ENCODE peak calls at places on chromosomes 2 and 18, in five cellular contexts. One of them, this sample, is unnamed.

GRCh38 chr2:234245945-234246344 is 195.4 kb downstream of the SPP2 start:
- DNase-seq in thyroid gland: no peak
- DNase-seq in pancreas: no peak
- DNase-seq in A673: peak
- DNase-seq in heart right ventricle: no peak
- DNase-seq in this sample: peak

GRCh38 chr2:196914867-196915465 is 11.5 kb downstream of the PGAP1 start:
- DNase-seq in thyroid gland: no peak
- DNase-seq in pancreas: no peak
- DNase-seq in A673: no peak
- DNase-seq in heart right ventricle: no peak
- DNase-seq in this sample: no peak

GRCh38 chr18:76234559-76234958 is 260.5 kb downstream of the ZNF516 start:
- DNase-seq in thyroid gland: no peak
- DNase-seq in pancreas: no peak
- DNase-seq in A673: no peak
- DNase-seq in heart right ventricle: no peak
- DNase-seq in this sample: no peak

GRCh38 chr18:3466872-3467271 is 16.9 kb downstream of the TGIF1 start:
- DNase-seq in thyroid gland: no peak
- DNase-seq in pancreas: no peak
- DNase-seq in A673: no peak
- DNase-seq in heart right ventricle: no peak
- DNase-seq in this sample: peak

GRCh38 chr2:177489719-177490301 is 97.2 kb downstream of the AGPS start:
- DNase-seq in thyroid gland: no peak
- DNase-seq in pancreas: no peak
- DNase-seq in A673: peak
- DNase-seq in heart right ventricle: no peak
- DNase-seq in this sample: peak

GRCh38 chr2:236054125-236054524 is 114.1 kb downstream of the GBX2 start:
- DNase-seq in thyroid gland: no peak
- DNase-seq in pancreas: no peak
- DNase-seq in A673: no peak
- DNase-seq in heart right ventricle: no peak
- DNase-seq in this sample: peak

GRCh38 chr2:112243233-112243632 is 11.6 kb downstream of the ZC3H8 start:
- DNase-seq in thyroid gland: no peak
- DNase-seq in pancreas: no peak
- DNase-seq in A673: no peak
- DNase-seq in heart right ventricle: no peak
- DNase-seq in this sample: no peak

GRCh38 chr2:125853626-125854025 is 802.3 kb upstream of the GYPC start:
- DNase-seq in thyroid gland: no peak
- DNase-seq in pancreas: no peak
- DNase-seq in A673: no peak
- DNase-seq in heart right ventricle: no peak
- DNase-seq in this sample: no peak

GRCh38 chr2:218035463-218036100 is 32.8 kb upstream of the TNS1 start:
- DNase-seq in thyroid gland: no peak
- DNase-seq in pancreas: no peak
- DNase-seq in A673: no peak
- DNase-seq in heart right ventricle: no peak
- DNase-seq in this sample: no peak

GRCh38 chr2:151953467-151953866 is 125.2 kb upstream of the ARL5A start:
- DNase-seq in thyroid gland: no peak
- DNase-seq in pancreas: no peak
- DNase-seq in A673: no peak
- DNase-seq in heart right ventricle: no peak
- DNase-seq in this sample: no peak

GRCh38 chr2:170292415-170292814 is 114.5 kb downstream of the MYO3B start:
- DNase-seq in thyroid gland: no peak
- DNase-seq in pancreas: no peak
- DNase-seq in A673: no peak
- DNase-seq in heart right ventricle: no peak
- DNase-seq in this sample: no peak

GRCh38 chr2:75705921-75706320 is 4.8 kb downstream of the GCFC2 start:
- DNase-seq in thyroid gland: no peak
- DNase-seq in pancreas: no peak
- DNase-seq in A673: no peak
- DNase-seq in heart right ventricle: no peak
- DNase-seq in this sample: peak

GRCh38 chr2:98936133-98936916 is at the start of gene CRACDL:
- DNase-seq in thyroid gland: peak
- DNase-seq in pancreas: peak
- DNase-seq in A673: peak
- DNase-seq in heart right ventricle: no peak
- DNase-seq in this sample: peak

GRCh38 chr2:98937906-98938305 is 1.9 kb upstream of the CRACDL start:
- DNase-seq in thyroid gland: peak
- DNase-seq in pancreas: no peak
- DNase-seq in A673: no peak
- DNase-seq in heart right ventricle: no peak
- DNase-seq in this sample: no peak

GRCh38 chr2:98936917-98937351 is 909 bp upstream of the CRACDL start:
- DNase-seq in thyroid gland: no peak
- DNase-seq in pancreas: peak
- DNase-seq in A673: no peak
- DNase-seq in heart right ventricle: no peak
- DNase-seq in this sample: no peak

GRCh38 chr2:98935111-98935770 is 784 bp downstream of the CRACDL start:
- DNase-seq in thyroid gland: peak
- DNase-seq in pancreas: no peak
- DNase-seq in A673: no peak
- DNase-seq in heart right ventricle: no peak
- DNase-seq in this sample: peak

DNA sequence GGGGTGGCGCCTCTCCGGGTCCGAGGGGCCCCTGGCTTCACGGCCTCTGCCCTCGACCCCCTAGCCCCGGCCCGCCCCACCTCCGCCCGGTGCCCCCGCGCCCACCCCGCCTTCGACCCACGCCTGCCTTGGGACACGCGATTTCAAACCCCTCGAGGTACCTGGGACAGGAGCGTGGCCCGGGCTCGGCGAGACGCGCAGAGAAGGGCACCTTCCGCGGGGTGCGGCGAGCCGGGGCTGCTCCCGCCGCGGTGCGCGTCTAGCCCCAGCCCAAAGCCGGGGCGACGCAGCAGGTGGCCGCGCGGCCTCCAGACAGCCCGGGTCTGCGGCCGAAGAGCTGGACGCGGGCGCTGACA is 270 bp downstream of the CRACDL start:
- DNase-seq in thyroid gland: peak
- DNase-seq in pancreas: peak
- DNase-seq in A673: no peak
- DNase-seq in heart right ventricle: no peak
- DNase-seq in this sample: no peak
- H3K4me3 ChIP-seq in thyroid gland: peak
- H3K4me3 ChIP-seq in pancreas: peak
- H3K4me3 ChIP-seq in A673: peak
- H3K4me3 ChIP-seq in heart right ventricle: peak
- H3K4me3 ChIP-seq in this sample: no peak

GRCh38 chr2:61538179-61538919 is at the start of gene XPO1:
- DNase-seq in thyroid gland: peak
- DNase-seq in pancreas: peak
- DNase-seq in A673: peak
- DNase-seq in heart right ventricle: peak
- DNase-seq in this sample: peak
- TF ChIP-seq CTCF in thyroid gland: no peak
- TF ChIP-seq CTCF in pancreas: no peak
- TF ChIP-seq CTCF in A673: no peak
- TF ChIP-seq CTCF in heart right ventricle: no peak
- TF ChIP-seq CTCF in this sample: no peak

DNA sequence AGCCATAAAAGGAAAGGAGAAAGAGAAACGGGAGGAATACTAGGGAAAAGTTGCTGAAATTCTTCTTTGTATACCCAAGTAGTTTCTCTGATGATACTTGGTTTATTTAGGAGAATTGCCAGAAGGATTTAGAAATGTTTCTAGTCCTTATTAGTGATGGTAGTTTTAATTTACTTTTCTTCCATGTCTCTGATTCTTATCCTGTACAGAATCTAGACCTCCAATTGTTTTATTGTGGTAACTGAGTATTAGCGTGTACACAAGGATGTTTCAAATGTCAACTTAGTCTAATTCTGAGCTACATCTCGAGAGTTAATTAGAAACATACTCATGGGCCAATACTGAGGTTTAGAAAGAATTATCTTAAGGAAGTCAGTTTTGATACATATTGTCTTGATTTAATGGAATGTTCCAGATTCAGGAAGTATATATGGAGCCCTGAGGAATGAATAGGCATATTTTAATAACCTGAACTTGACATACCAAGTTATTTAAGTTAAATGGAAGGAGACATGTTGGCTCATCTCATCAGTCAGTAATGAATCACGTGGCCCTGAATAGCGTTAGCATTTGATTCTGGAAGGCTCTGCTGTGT is 219.6 kb downstream of the LTBP1 start:
- DNase-seq in thyroid gland: no peak
- DNase-seq in pancreas: no peak
- DNase-seq in A673: no peak
- DNase-seq in heart right ventricle: no peak
- DNase-seq in this sample: peak
- H3K4me3 ChIP-seq in thyroid gland: no peak
- H3K4me3 ChIP-seq in pancreas: no peak
- H3K4me3 ChIP-seq in A673: no peak
- H3K4me3 ChIP-seq in heart right ventricle: no peak
- H3K4me3 ChIP-seq in this sample: no peak

GRCh38 chr18:12278153-12278764 is 24.1 kb downstream of the CIDEA start:
- DNase-seq in thyroid gland: peak
- DNase-seq in pancreas: no peak
- DNase-seq in A673: no peak
- DNase-seq in heart right ventricle: no peak
- DNase-seq in this sample: peak

GRCh38 chr18:12279781-12280531 is 25.8 kb downstream of the CIDEA start:
- DNase-seq in thyroid gland: no peak
- DNase-seq in pancreas: no peak
- DNase-seq in A673: no peak
- DNase-seq in heart right ventricle: peak
- DNase-seq in this sample: no peak

GRCh38 chr18:12281861-12282260 is 26.2 kb upstream of the TUBB6 start:
- DNase-seq in thyroid gland: no peak
- DNase-seq in pancreas: no peak
- DNase-seq in A673: no peak
- DNase-seq in heart right ventricle: no peak
- DNase-seq in this sample: no peak

GRCh38 chr18:12276736-12277554 is 22.8 kb downstream of the CIDEA start:
- DNase-seq in thyroid gland: no peak
- DNase-seq in pancreas: no peak
- DNase-seq in A673: no peak
- DNase-seq in heart right ventricle: no peak
- DNase-seq in this sample: no peak

DNA sequence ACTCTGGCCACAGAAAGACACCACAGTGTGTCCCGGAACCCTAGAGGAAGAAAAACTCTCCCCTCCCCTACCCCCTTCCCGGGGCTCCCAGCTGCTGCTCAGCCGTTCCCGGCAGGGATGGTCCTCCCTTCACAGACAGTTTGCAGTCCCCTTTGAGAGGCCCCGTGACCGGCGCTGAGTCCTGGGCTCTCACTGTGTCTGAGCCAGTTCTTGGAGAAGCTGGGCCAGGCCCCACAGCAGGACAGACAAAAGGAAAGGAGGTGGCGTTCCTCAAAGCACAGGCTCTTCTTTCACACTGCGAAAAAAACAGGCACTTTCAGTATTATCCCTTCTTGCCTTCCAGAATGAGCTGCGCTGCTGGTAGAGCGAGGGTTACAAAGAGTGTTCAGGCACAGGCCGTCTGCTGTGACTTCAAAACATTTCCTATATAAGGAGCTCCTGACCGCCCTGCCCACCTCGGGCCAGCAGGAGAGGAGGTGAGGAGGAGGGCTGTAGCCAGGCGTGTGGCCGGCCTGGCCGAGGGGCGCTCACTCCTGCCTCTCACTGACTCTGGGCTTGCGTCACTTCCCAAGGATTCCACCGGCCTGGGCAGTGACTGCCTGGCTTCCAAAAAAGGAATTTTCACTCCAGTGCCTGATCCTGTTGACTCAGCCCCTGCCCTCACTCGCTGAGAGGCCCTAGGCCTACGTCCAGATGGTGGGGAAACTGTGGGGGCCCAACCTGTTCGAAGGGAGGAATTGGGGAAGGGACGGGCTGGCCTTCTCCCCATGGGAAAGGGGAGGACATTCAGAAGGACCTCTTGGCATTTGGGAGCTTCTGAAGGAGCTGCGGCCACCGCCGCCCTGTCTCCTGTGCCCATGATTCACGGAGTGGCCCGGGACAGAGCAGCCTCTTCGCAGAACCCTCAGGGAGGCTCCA is 24.9 kb downstream of the CIDEA start:
- DNase-seq in thyroid gland: peak
- DNase-seq in pancreas: no peak
- DNase-seq in A673: no peak
- DNase-seq in heart right ventricle: peak
- DNase-seq in this sample: peak
- TF ChIP-seq CTCF in thyroid gland: peak
- TF ChIP-seq CTCF in pancreas: no peak
- TF ChIP-seq CTCF in A673: no peak
- TF ChIP-seq CTCF in heart right ventricle: no peak
- TF ChIP-seq CTCF in this sample: no peak

GRCh38 chr2:96773922-96774321 is 13.2 kb downstream of the CNNM4 start:
- DNase-seq in thyroid gland: peak
- DNase-seq in pancreas: no peak
- DNase-seq in A673: no peak
- DNase-seq in heart right ventricle: no peak
- DNase-seq in this sample: no peak
- H3K4me3 ChIP-seq in thyroid gland: no peak
- H3K4me3 ChIP-seq in pancreas: peak
- H3K4me3 ChIP-seq in A673: no peak
- H3K4me3 ChIP-seq in heart right ventricle: no peak
- H3K4me3 ChIP-seq in this sample: no peak

GRCh38 chr2:4354678-4355077 is 651.3 kb downstream of the DCDC2C start:
- DNase-seq in thyroid gland: peak
- DNase-seq in pancreas: no peak
- DNase-seq in A673: peak
- DNase-seq in heart right ventricle: no peak
- DNase-seq in this sample: no peak
- TF ChIP-seq CTCF in thyroid gland: peak
- TF ChIP-seq CTCF in pancreas: peak
- TF ChIP-seq CTCF in A673: peak
- TF ChIP-seq CTCF in heart right ventricle: peak
- TF ChIP-seq CTCF in this sample: no peak

This sample was measured in foreskin fibroblast.